ENCODE peak calls at places on chromosome 18, in nine cellular contexts. X is colonic mucosa, B is MM.1S, E is fibroblast of villous mesenchyme, T is cardiac fibroblast, Z is tibial nerve, Q is lower leg skin, F is heart right ventricle, O is BJ. U is an unnamed sample.

GRCh38 chr18:41052625-41053024 is 902.4 kb upstream of the PIK3C3 start:
- DNase-seq in T (no peak), O (no peak), E (no peak), Q (no peak), F (no peak), Z (no peak), B (no peak), X (no peak), U (no peak)

GRCh38 chr18:79956276-79956675 is 4.8 kb upstream of the SLC66A2 start:
- DNase-seq in E (no peak), Z (no peak), Q (peak; percentile 81), B (no peak), T (no peak), F (no peak), O (no peak), X (peak; percentile 18), U (no peak)

GRCh38 chr18:374735-375168 is 106.9 kb upstream of the THOC1 start:
- DNase-seq in Q (no peak), Z (peak; percentile 44), X (no peak), B (no peak), O (no peak), E (peak; percentile 56), T (no peak), F (no peak), U (no peak)

GRCh38 chr18:57446322-57446721 is 11.1 kb downstream of the ONECUT2 start:
- DNase-seq in B (peak; percentile 53), Z (no peak), T (no peak), E (peak; percentile 14), Q (no peak), F (no peak), X (no peak), O (no peak), U (no peak)

GRCh38 chr18:73948497-73948896 is 199.1 kb downstream of the FBXO15 start:
- DNase-seq in B (no peak), O (no peak), T (peak; percentile 3), Z (no peak), F (no peak), E (peak; percentile 88), Q (no peak), X (no peak), U (no peak)

GRCh38 chr18:74796928-74797576 is 199.4 kb downstream of the ZNF407 start:
- DNase-seq in O (no peak), Z (no peak), T (peak; percentile 56), X (no peak), E (peak; percentile 45), Q (no peak), B (peak; percentile 82), F (no peak), U (peak; percentile 31)

GRCh38 chr18:77127769-77128671 is 4.6 kb downstream of the MBP start:
- DNase-seq in Z (peak; percentile 66), F (peak; percentile 40), O (peak; percentile 80), X (peak; percentile 81), Q (peak; percentile 86), T (peak; percentile 96), B (no peak), E (peak; percentile 94), U (peak; percentile 87)

GRCh38 chr18:61256291-61256690 is 76.9 kb upstream of the CDH20 start:
- DNase-seq in F (no peak), E (no peak), X (no peak), T (no peak), Z (no peak), O (no peak), Q (no peak), B (no peak), U (no peak)

GRCh38 chr18:13313006-13313661 is 94.6 kb downstream of the LDLRAD4 start:
- DNase-seq in T (no peak), F (no peak), X (no peak), Q (no peak), E (no peak), O (no peak), B (no peak), Z (no peak), U (no peak)

GRCh38 chr18:68797901-68798300 is at the start of gene CCDC102B:
- DNase-seq in Z (no peak), X (no peak), Q (no peak), O (peak; percentile 94), F (no peak), B (no peak), E (peak; percentile 99), T (peak; percentile 81), U (peak; percentile 12)
- H3K4me3 ChIP-seq in Z (peak within 1 kb of the TSS; percentile 7), X (no peak within 1 kb of the TSS), Q (no peak within 1 kb of the TSS), O (peak within 1 kb of the TSS; percentile 27), F (no peak within 1 kb of the TSS), B (no peak within 1 kb of the TSS), E (peak within 1 kb of the TSS; percentile 64), T (peak within 1 kb of the TSS; percentile 36), U (peak within 1 kb of the TSS; percentile 20)

GRCh38 chr18:33744032-33744697 is 166.1 kb downstream of the ASXL3 start:
- DNase-seq in Z (no peak), O (no peak), E (no peak), T (no peak), X (peak; percentile 19), Q (no peak), F (no peak), B (no peak), U (no peak)
- TF ChIP-seq CTCF in Z (no peak), O (no peak), E (peak; percentile 8), T (no peak), X (no peak), Q (no peak), F (no peak), B (no peak), U (no peak)

GRCh38 chr18:49411928-49412327 is 48.5 kb downstream of the DYM start:
- DNase-seq in Z (no peak), Q (no peak), F (no peak), B (no peak), E (no peak), O (no peak), T (no peak), X (no peak), U (no peak)

GRCh38 chr18:49406863-49407262 is 53.6 kb downstream of the DYM start:
- DNase-seq in F (no peak), Z (no peak), Q (no peak), T (no peak), B (no peak), O (no peak), E (no peak), X (no peak), U (no peak)

DNA sequence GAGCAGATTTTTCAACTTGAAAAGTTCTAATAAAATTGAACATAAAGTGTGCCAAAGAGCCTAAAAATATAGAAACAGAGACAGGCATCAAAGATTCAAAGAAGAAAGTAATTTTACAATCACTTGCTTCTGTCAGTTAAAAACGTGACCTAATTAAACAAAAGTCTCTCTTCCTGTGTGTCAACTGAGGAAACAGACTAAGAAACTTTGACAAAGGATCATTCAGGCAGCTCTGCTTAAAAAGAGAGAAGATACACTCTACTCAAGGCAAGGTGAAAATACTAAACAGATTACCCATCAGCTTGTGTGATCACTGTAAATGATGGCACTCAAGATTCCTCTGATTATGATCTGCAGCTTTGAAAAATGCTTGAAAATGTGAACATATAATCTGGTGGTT is 47.8 kb downstream of the DYM start:
- DNase-seq in T (no peak), F (no peak), Q (no peak), X (no peak), O (no peak), Z (no peak), E (no peak), B (no peak), U (no peak)
- H3K4me3 ChIP-seq in T (no peak overlapping the region), F (no peak overlapping the region), Q (no peak overlapping the region), X (no peak overlapping the region), O (no peak overlapping the region), Z (no peak overlapping the region), E (no peak overlapping the region), B (no peak overlapping the region), U (no peak overlapping the region)

GRCh38 chr18:48926420-48926857 is 24.3 kb downstream of the SMAD7 start:
- DNase-seq in X (peak; percentile 84), B (no peak), O (no peak), E (no peak), T (no peak), Q (no peak), Z (no peak), F (no peak), U (no peak)
- TF ChIP-seq CTCF in X (no peak), B (no peak), O (no peak), E (no peak), T (no peak), Q (no peak), Z (no peak), F (no peak), U (no peak)

DNA sequence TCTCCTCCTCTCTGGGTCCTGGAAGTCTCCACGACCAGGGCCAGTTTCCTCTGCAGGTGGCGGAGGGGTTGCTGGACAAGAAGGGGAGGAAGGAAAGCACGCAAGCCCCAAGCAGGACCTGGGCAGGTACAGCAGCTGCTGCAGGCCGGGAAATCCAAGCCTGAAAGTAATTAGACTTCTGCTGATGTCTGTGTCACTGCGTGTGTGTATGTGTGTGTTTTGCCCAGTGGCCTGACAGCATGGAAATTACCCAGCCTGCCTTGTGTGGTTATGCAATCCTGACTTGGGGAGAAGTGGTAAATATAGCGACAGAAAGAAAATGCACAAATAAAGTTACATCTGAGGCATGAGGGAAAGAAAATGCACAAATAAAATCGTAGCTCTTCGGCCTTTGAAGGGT is 121.8 kb upstream of the ZBTB14 start:
- DNase-seq in O (no peak), X (peak; percentile 25), F (peak; percentile 44), E (no peak), T (no peak), B (no peak), Q (no peak), Z (peak; percentile 65), U (no peak)
- H3K4me3 ChIP-seq in O (no peak overlapping the region), X (no peak overlapping the region), F (no peak overlapping the region), E (no peak overlapping the region), T (no peak overlapping the region), B (no peak overlapping the region), Q (no peak overlapping the region), Z (no peak overlapping the region), U (no peak overlapping the region)

GRCh38 chr18:63741769-63742168 is 33.4 kb upstream of the SERPINB7 start:
- DNase-seq in Z (no peak), E (peak; percentile 47), O (no peak), T (peak; percentile 58), X (no peak), F (no peak), B (no peak), Q (no peak), U (no peak)
- TF ChIP-seq CTCF in Z (no peak), E (peak; percentile 45), O (peak; percentile 63), T (peak; percentile 49), X (no peak), F (no peak), B (no peak), Q (no peak), U (peak; percentile 55)